ENCODE peak calls at places on chromosome 13, in nine cellular contexts. U is esophagus squamous epithelium, B is psoas muscle, F is tibial nerve, J is lung, R is heart left ventricle, Q is cardiac muscle cell, N is ascending aorta, H is astrocyte of the spinal cord. V is an unnamed sample.

GRCh38 chr13:29746167-29746677 is 104.2 kb downstream of the UBL3 start:
- DNase-seq in N (no peak), R (no peak), J (no peak), F (no peak), B (no peak), H (no peak), U (no peak), Q (no peak), V (no peak)

GRCh38 chr13:33284916-33285315 is 639 bp downstream of the STARD13 start:
- DNase-seq in F (no peak), N (no peak), U (no peak), Q (peak), H (peak), R (no peak), B (no peak), J (no peak), V (peak)

GRCh38 chr13:41675306-41675705 is 218.0 kb downstream of the RGCC start:
- DNase-seq in J (no peak), N (no peak), R (no peak), Q (peak), H (no peak), B (no peak), F (no peak), U (no peak), V (peak)

GRCh38 chr13:23321534-23322241 is 111.8 kb downstream of the SACS start:
- DNase-seq in N (no peak), H (peak), Q (peak), R (peak), U (no peak), F (peak), J (no peak), B (peak), V (peak)

GRCh38 chr13:23433171-23434153 is at the start of gene SACS:
- DNase-seq in B (no peak), H (peak), R (no peak), J (no peak), U (no peak), Q (peak), N (no peak), F (no peak), V (peak)

GRCh38 chr13:74687452-74688180 is 553.4 kb upstream of the KLF12 start:
- DNase-seq in U (no peak), J (no peak), R (peak), H (no peak), B (no peak), F (no peak), N (no peak), Q (no peak), V (no peak)

GRCh38 chr13:33970746-33971145 is 152.8 kb downstream of the RFC3 start:
- DNase-seq in R (no peak), J (no peak), Q (no peak), F (no peak), U (no peak), H (no peak), N (no peak), B (no peak), V (no peak)

GRCh38 chr13:112895521-112896465 is 73.2 kb upstream of the MCF2L start:
- DNase-seq in U (no peak), N (no peak), J (no peak), B (no peak), H (no peak), Q (no peak), R (no peak), F (no peak), V (no peak)

GRCh38 chr13:97911311-97912138 is 42.0 kb upstream of the IPO5 start:
- DNase-seq in U (no peak), F (no peak), Q (peak), R (no peak), H (peak), B (no peak), J (no peak), N (no peak), V (no peak)

GRCh38 chr13:33917135-33917534 is 99.2 kb downstream of the RFC3 start:
- DNase-seq in N (no peak), R (no peak), B (no peak), H (no peak), F (no peak), J (no peak), Q (no peak), U (no peak), V (no peak)

GRCh38 chr13:28611654-28612131 is 47.2 kb upstream of the POMP start:
- DNase-seq in J (no peak), N (no peak), R (no peak), U (no peak), F (no peak), H (no peak), B (no peak), Q (peak), V (peak)

GRCh38 chr13:48838193-48839000 is 137.3 kb upstream of the FNDC3A start:
- DNase-seq in J (no peak), U (no peak), H (no peak), N (no peak), B (no peak), F (no peak), Q (peak), R (no peak), V (peak)

GRCh38 chr13:33466262-33466661 is 180.7 kb upstream of the STARD13 start:
- DNase-seq in R (no peak), U (no peak), N (no peak), F (no peak), Q (no peak), B (no peak), H (no peak), J (no peak), V (no peak)

GRCh38 chr13:67139551-67139950 is 90.6 kb downstream of the PCDH9 start:
- DNase-seq in F (no peak), J (no peak), H (no peak), B (no peak), R (no peak), Q (no peak), U (no peak), N (no peak), V (no peak)

GRCh38 chr13:108877300-108877699 is 247.9 kb downstream of the MYO16 start:
- DNase-seq in Q (no peak), J (no peak), H (peak), R (no peak), B (no peak), U (no peak), F (no peak), N (no peak), V (no peak)

GRCh38 chr13:39036212-39036611 is 1.7 kb downstream of the PROSER1 start:
- DNase-seq in Q (peak), F (no peak), R (no peak), J (no peak), N (no peak), U (no peak), H (peak), B (no peak), V (peak)

GRCh38 chr13:25771641-25772478 is 280.0 kb downstream of the SHISA2 start:
- DNase-seq in J (no peak), B (no peak), N (no peak), H (peak), R (no peak), F (no peak), U (no peak), Q (no peak), V (no peak)

GRCh38 chr13:102280366-102280765 is 121.5 kb downstream of the FGF14 start:
- DNase-seq in U (no peak), F (no peak), N (no peak), Q (no peak), H (no peak), B (no peak), R (no peak), J (no peak), V (no peak)

GRCh38 chr13:114194853-114195252 is 15.8 kb downstream of the CFAP97D2 start:
- DNase-seq in B (no peak), H (no peak), F (no peak), R (no peak), J (no peak), Q (no peak), N (no peak), U (no peak), V (no peak)

GRCh38 chr13:108213946-108214345 is 1.4 kb downstream of the LIG4 start:
- DNase-seq in Q (no peak), H (no peak), U (no peak), F (no peak), R (no peak), J (no peak), N (no peak), B (no peak), V (no peak)

GRCh38 chr13:85558118-85558517 is 241.1 kb downstream of the SLITRK6 start:
- DNase-seq in F (no peak), R (no peak), U (no peak), N (no peak), Q (no peak), J (no peak), B (no peak), H (no peak), V (no peak)

GRCh38 chr13:79631260-79631659 is 150.3 kb downstream of the NDFIP2 start:
- DNase-seq in B (no peak), J (no peak), U (no peak), N (no peak), H (peak), Q (peak), F (no peak), R (peak), V (peak)
- TF ChIP-seq CTCF in B (peak), J (no peak), U (no peak), N (peak), H (no peak), Q (peak), F (no peak), R (peak), V (peak)

GRCh38 chr13:94968040-94968756 is 255.9 kb upstream of the SOX21 start:
- DNase-seq in J (no peak), N (no peak), U (no peak), R (no peak), B (no peak), F (no peak), Q (peak), H (peak), V (no peak)
- H3K4me3 ChIP-seq in J (no peak), N (peak), U (peak), R (peak), B (peak), F (peak), Q (peak), H (peak), V (peak)

DNA sequence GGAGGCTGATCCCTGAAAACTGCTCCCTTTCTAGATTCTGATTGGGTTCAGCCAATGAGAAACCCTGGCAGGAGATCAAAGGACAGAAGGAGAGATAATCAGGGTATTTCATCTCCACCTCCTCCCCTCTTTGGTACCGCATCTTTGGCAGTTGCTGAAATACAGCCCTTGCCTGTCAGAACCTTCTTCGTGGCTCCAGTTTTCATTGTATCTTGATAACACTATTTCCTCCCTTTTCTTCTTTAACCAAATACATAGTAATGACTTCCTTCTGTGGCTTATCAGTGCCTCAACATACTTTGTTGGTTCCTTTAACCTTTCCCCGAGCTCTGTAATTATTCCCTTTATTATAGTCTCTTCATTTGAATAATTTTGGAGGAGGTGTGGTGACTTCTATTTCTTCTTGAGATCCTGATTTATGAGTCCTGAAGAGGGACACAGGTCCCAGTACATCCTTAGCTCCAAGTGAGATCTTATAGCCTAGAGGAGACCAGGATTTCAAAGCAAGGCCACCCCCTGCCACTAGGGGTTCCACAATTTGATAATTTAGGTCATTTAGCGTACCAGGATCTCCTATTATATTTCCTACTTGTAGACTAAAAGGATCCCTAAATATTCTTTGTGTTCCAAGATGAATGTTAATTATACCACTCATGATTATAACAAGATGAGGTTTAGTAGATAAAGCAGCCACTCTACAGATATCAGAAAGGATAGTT is 98.0 kb downstream of the EDNRB start:
- DNase-seq in R (no peak), J (no peak), H (no peak), B (no peak), F (no peak), U (no peak), Q (no peak), N (no peak), V (no peak)
- TF ChIP-seq CTCF in R (no peak), J (no peak), H (no peak), B (no peak), F (no peak), U (no peak), Q (peak), N (no peak), V (peak)

DNA sequence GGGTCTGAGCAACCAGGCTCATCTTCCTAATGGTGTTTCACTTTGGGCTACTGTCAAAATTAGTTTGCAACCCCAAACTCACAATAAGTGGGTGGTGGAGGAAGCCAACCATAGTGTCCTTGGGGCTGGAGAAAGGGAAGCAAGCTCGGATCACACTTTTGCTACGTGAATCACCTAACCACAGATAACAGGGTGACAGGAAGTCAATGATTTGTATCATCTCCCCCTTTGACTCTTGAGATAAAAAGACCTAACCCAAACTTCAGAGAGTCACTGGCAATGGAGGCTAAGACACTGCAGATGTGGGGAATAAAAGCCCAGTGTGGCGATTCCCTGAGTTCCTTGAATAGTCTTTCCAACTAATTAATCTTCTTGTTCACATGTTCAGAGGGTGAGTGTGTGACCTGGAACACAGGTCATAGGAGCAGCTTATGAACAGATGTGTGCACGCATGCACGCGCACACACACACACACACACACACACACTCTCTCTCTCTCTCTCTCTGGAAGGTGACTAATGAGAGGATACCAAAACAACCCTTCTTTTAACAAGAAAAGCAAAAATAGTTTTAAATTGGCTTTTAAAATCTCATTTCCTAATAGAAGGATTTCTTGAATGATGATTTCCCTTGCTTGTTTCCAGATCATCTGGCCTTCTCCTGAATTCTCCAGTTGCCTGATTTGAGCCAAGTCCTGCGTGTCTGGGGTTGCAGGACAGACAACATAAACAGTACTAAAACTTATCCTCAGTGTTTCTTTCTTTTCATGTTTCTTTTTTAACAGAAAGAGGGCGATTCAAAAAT is 21.2 kb upstream of the DOCK9 start:
- DNase-seq in F (no peak), Q (no peak), J (no peak), B (no peak), H (no peak), N (no peak), R (no peak), U (no peak), V (peak)
- H3K4me3 ChIP-seq in F (no peak), Q (no peak), J (no peak), B (no peak), H (no peak), N (no peak), R (peak), U (no peak), V (no peak)

GRCh38 chr13:110392510-110393233 is 85.6 kb downstream of the COL4A2 start:
- DNase-seq in N (no peak), J (no peak), F (no peak), H (peak), U (no peak), B (no peak), Q (peak), R (no peak), V (peak)
- TF ChIP-seq CTCF in N (no peak), J (no peak), F (no peak), H (no peak), U (no peak), B (no peak), Q (peak), R (no peak), V (no peak)

GRCh38 chr13:87671031-87671823 is at the start of gene SLITRK5:
- DNase-seq in F (peak), R (peak), Q (peak), H (peak), B (peak), J (peak), U (no peak), N (peak), V (peak)
- H3K4me3 ChIP-seq in F (peak), R (peak), Q (peak), H (peak), B (peak), J (peak), U (peak), N (peak), V (peak)

GRCh38 chr13:51763486-51763885 is 40.5 kb downstream of the DHRS12 start:
- DNase-seq in H (no peak), R (no peak), Q (no peak), N (no peak), B (no peak), F (no peak), J (no peak), U (no peak), V (no peak)

GRCh38 chr13:51765142-51765515 is 38.8 kb downstream of the DHRS12 start:
- DNase-seq in U (no peak), Q (no peak), B (no peak), J (no peak), H (no peak), F (no peak), N (no peak), R (no peak), V (no peak)

GRCh38 chr13:51767100-51767499 is 36.9 kb downstream of the DHRS12 start:
- DNase-seq in Q (no peak), J (no peak), B (no peak), R (no peak), F (no peak), N (no peak), U (no peak), H (no peak), V (no peak)

GRCh38 chr13:51761638-51762350 is 42.2 kb downstream of the DHRS12 start:
- DNase-seq in R (no peak), U (no peak), N (no peak), F (no peak), H (no peak), Q (no peak), J (no peak), B (no peak), V (no peak)

GRCh38 chr13:51764184-51765141 is 39.5 kb downstream of the DHRS12 start:
- DNase-seq in B (peak), R (peak), H (peak), J (no peak), Q (peak), U (peak), F (peak), N (peak), V (peak)
- TF ChIP-seq CTCF in B (no peak), R (no peak), H (no peak), J (no peak), Q (no peak), U (no peak), F (no peak), N (no peak), V (no peak)

DNA sequence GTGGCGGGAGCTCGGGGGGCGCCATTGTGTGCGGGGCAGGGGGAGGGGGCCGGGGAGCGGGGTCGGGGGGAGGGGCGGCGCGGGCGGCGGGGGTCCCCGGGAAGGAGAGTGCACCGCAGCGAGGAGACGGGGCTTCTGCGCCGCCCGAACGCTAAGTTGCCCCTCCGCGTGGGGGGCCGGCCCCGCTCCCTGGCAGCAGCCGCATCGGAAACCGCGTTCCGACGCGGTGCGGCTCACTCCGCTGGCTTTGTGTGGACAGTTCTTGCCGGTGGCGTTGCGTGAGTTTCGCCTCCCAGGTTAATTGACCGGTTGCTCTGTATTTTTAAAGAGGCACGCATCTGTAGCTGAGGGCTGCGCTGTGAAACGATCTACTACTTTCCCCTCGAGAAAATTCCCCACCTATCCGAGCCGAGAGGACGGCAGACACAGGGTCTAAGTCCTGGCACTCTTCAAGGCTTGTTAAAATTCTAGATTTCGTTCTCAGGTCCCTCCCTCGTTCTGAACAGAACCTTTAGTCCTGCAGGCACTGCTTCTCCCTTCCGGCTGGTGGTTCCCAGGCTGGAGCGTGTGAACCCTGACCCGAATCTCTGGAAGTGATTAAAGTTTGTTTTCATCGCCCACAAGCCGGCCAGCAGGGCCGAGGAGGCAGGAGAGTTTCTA is 861 bp downstream of the ARHGEF7 start:
- DNase-seq in U (no peak), J (no peak), R (peak), N (no peak), B (peak), Q (peak), H (peak), F (peak), V (peak)
- H3K4me3 ChIP-seq in U (peak), J (no peak), R (peak), N (peak), B (peak), Q (peak), H (peak), F (peak), V (peak)

GRCh38 chr13:47594833-47595232 is 406.2 kb downstream of the SUCLA2 start:
- DNase-seq in B (no peak), H (no peak), U (no peak), R (no peak), F (no peak), Q (peak), N (no peak), J (no peak), V (peak)

GRCh38 chr13:47603365-47603764 is 397.7 kb downstream of the SUCLA2 start:
- DNase-seq in N (no peak), B (no peak), H (peak), J (no peak), Q (no peak), U (no peak), F (no peak), R (no peak), V (no peak)

GRCh38 chr13:47598340-47598911 is 402.6 kb downstream of the SUCLA2 start:
- DNase-seq in H (peak), B (no peak), Q (peak), R (no peak), N (no peak), J (no peak), U (no peak), F (no peak), V (peak)
- TF ChIP-seq CTCF in H (peak), B (no peak), Q (peak), R (peak), N (peak), J (no peak), U (no peak), F (no peak), V (peak)

DNA sequence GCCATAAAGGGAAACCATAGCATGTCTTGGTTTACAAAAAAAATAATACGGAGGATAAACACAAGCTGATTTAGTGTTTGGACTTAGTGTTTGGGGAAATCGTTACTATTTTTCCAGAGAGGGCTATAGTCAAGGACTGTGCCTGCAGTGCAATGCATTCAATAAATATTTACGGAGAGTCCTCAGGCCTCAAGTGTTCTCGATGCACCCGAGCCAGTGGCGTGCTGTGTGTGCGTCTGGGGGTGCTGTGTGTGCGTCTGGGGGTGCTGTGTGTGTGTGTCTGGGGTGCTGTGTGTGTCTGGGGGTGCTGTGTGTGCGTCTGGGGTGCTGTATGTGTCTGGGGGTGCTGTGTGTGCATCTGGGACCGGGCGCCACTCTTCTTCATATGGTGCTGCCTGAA is 71.7 kb upstream of the GTF3A start:
- DNase-seq in H (no peak), R (no peak), Q (no peak), B (no peak), U (no peak), F (no peak), J (no peak), N (no peak), V (no peak)
- H3K4me3 ChIP-seq in H (no peak), R (no peak), Q (no peak), B (no peak), U (no peak), F (no peak), J (no peak), N (no peak), V (no peak)